ENCODE peak calls at places on chromosomes 3 and 15, in six cellular contexts. V is OCI-LY7, I is GM23248, X is neural progenitor cell, Q is HCT116, D is SK-N-SH. B is an unnamed sample.

GRCh38 chr3:124826703-124827102 is 60.5 kb downstream of the ITGB5 start:
- DNase-seq in V (no peak), I (peak; percentile 94), X (no peak), Q (no peak), D (no peak), B (peak; percentile 68)

GRCh38 chr3:94928921-94929320 is 866.1 kb downstream of the NSUN3 start:
- DNase-seq in V (no peak), I (peak; percentile 4), X (no peak), Q (no peak), D (no peak), B (peak; percentile 86)

GRCh38 chr15:23687143-23687470 is at the start of gene NDN:
- DNase-seq in V (no peak), I (peak; percentile 72), X (peak; percentile 86), Q (no peak), D (peak; percentile 43), B (no peak)

GRCh38 chr15:69897471-69898237 is 200.1 kb downstream of the TLE3 start:
- DNase-seq in V (no peak), I (peak; percentile 20), X (no peak), Q (no peak), D (peak; percentile 51), B (no peak)

GRCh38 chr3:13064469-13064868 is 8.8 kb downstream of the IQSEC1 start:
- DNase-seq in V (no peak), I (no peak), X (no peak), Q (no peak), D (no peak), B (no peak)

GRCh38 chr15:98770984-98771383 is 122.6 kb downstream of the IGF1R start:
- DNase-seq in V (no peak), I (no peak), X (no peak), Q (no peak), D (no peak), B (no peak)

GRCh38 chr3:177306252-177306651 is 109.0 kb upstream of the TBL1XR1 start:
- DNase-seq in V (no peak), I (peak; percentile 33), X (no peak), Q (no peak), D (no peak), B (peak; percentile 89)

GRCh38 chr3:52197842-52198625 is at the start of gene ALAS1:
- DNase-seq in V (peak; percentile 95), I (peak; percentile 93), X (peak; percentile 98), Q (peak; percentile 65), D (peak; percentile 99), B (peak; percentile 96)

GRCh38 chr3:12884104-12884742 is 42.9 kb upstream of the RPL32 start:
- DNase-seq in V (no peak), I (peak; percentile 58), X (no peak), Q (no peak), D (no peak), B (no peak)

GRCh38 chr15:41930221-41930866 is 36.5 kb upstream of the SPTBN5 start:
- DNase-seq in V (no peak), I (peak; percentile 97), X (no peak), Q (peak; percentile 31), D (peak; percentile 27), B (peak; percentile 98)

GRCh38 chr15:60417112-60417511 is 19.3 kb upstream of the ANXA2 start:
- DNase-seq in V (no peak), I (no peak), X (no peak), Q (no peak), D (no peak), B (no peak)

GRCh38 chr15:36879568-36880225 is 220.7 kb downstream of the MEIS2 start:
- DNase-seq in V (no peak), I (no peak), X (peak; percentile 28), Q (no peak), D (no peak), B (no peak)

GRCh38 chr3:126358038-126358815 is 1.0 kb upstream of the KLF15 start:
- DNase-seq in V (no peak), I (peak; percentile 38), X (peak; percentile 81), Q (no peak), D (no peak), B (no peak)

GRCh38 chr3:65252266-65252665 is 564.5 kb upstream of the ADAMTS9 start:
- DNase-seq in V (no peak), I (no peak), X (no peak), Q (no peak), D (no peak), B (no peak)

DNA sequence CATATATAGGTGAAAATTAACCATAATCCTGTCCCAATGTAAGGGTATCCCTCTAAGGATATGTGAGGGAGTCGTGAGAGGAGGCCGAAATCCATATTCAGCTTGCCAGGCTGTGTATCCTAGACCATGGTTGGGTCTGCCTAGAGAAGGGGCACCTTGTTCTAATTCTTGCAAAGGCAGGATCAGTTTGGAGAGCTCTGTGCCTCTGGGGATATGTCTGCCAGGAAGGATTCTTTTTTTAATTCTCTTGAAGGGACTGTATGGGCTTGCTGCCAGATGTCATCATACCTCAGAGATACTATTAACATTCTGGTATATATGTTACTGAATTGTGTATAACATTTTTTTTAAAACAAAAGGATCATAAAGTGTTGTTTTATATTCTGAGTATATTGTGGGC is 2.4 kb downstream of the ATP1B3 start:
- DNase-seq in V (no peak), I (peak; percentile 53), X (no peak), Q (no peak), D (peak; percentile 34), B (no peak)
- H2AFZ ChIP-seq in V (no peak overlapping the region), I (no peak overlapping the region), X (no peak overlapping the region), Q (no peak overlapping the region), D (no peak overlapping the region), B (no peak overlapping the region)

GRCh38 chr15:52759969-52760368 is 30.2 kb downstream of the ONECUT1 start:
- DNase-seq in V (no peak), I (no peak), X (no peak), Q (no peak), D (no peak), B (no peak)

GRCh38 chr15:52762621-52763020 is 27.5 kb downstream of the ONECUT1 start:
- DNase-seq in V (no peak), I (no peak), X (no peak), Q (no peak), D (no peak), B (no peak)

GRCh38 chr15:52764731-52765130 is 25.4 kb downstream of the ONECUT1 start:
- DNase-seq in V (no peak), I (no peak), X (no peak), Q (no peak), D (no peak), B (no peak)

GRCh38 chr15:52765779-52766178 is 24.4 kb downstream of the ONECUT1 start:
- DNase-seq in V (no peak), I (peak; percentile 33), X (peak; percentile 55), Q (no peak), D (no peak), B (peak; percentile 16)

GRCh38 chr15:52760562-52760961 is 29.6 kb downstream of the ONECUT1 start:
- DNase-seq in V (no peak), I (no peak), X (no peak), Q (no peak), D (no peak), B (no peak)
- TF ChIP-seq EZH2phosphoT487 in V (no peak), I (no peak), X (no peak), Q (no peak), D (no peak), B (no peak)

DNA sequence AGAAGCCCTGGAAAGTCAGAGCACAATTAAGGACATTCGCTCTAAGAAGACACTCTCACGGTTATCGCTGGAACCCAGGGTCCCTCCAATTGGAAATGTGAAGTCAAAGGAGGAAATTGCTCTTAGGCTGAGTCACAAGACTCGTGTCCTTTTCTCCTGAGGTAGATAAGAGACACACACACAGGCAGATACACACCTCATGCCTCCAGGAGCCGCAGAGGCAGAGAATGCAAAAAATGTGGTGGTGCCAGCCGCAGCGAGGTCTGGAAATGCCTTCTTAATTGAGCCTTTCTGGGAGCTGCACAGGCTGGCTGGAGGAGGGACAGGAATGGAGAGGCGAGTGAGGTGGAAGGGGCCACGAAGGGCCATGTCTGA is 189.3 kb downstream of the OPA1 start:
- DNase-seq in V (no peak), I (no peak), X (peak; percentile 53), Q (peak; percentile 80), D (no peak), B (peak; percentile 67)
- H2AFZ ChIP-seq in V (no peak overlapping the region), I (no peak overlapping the region), X (no peak overlapping the region), Q (peak overlapping the region; percentile 34), D (no peak overlapping the region), B (no peak overlapping the region)

GRCh38 chr15:101502572-101503295 is 13.2 kb upstream of the PCSK6 start:
- DNase-seq in V (no peak), I (no peak), X (peak; percentile 57), Q (no peak), D (no peak), B (no peak)
- TF ChIP-seq EZH2phosphoT487 in V (no peak), I (no peak), X (no peak), Q (no peak), D (no peak), B (no peak)

DNA sequence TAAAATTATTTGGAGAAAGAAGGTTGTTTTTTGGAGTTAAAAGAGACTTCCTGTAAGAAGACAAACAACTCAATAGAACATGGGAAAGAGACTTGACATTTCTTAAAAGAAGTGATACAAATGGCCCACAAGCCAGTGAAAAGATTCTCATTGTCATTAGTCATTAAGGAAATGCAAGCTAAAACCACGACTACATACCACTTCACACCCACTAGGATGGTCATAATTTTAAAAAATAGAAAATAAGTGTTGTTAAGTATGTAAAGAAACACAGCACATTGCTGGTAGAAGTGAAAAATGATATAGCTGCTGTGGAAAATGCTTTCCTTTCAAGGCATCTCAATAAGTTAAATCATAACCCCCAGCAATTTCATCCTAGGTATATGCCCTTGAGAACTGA is 44.4 kb upstream of the GK5 start:
- DNase-seq in V (no peak), I (peak; percentile 13), X (no peak), Q (no peak), D (no peak), B (no peak)
- H2AFZ ChIP-seq in V (no peak overlapping the region), I (peak overlapping the region; percentile 1), X (no peak overlapping the region), Q (no peak overlapping the region), D (no peak overlapping the region), B (no peak overlapping the region)

DNA sequence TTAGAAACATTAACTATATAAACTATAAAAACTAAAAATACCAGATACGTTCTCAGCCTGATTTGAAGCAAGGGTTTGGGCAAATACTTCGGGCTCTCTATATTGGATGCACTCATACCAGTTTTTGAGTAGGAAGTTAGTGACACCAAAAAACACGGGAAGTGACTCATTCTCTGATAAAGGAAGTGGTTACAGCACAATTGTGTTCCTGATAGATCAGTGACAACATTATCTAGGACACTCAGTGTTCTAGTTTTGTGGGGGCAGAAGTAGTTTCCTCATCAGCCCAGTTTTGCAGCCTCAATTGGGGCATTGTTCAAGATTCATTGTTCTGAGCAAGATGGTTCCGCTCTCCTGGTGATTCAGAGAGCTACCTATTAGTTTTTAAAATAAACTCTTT is 469.6 kb upstream of the DPPA4 start:
- DNase-seq in V (peak; percentile 10), I (peak; percentile 34), X (no peak), Q (peak; percentile 88), D (no peak), B (peak; percentile 77)
- TF ChIP-seq EZH2phosphoT487 in V (no peak), I (no peak), X (no peak), Q (no peak), D (no peak), B (no peak)

B was measured in PC-3.